ENCODE peak calls at places on chromosomes 11 and 22, in six cellular contexts. One of them, this sample, is unnamed.

GRCh38 chr11:90449643-90450042 is 226.8 kb upstream of the CHORDC1 start:
- DNase-seq in CD4-positive, alpha-beta memory T cell: no peak
- DNase-seq in WTC11: no peak
- DNase-seq in fibroblast of villous mesenchyme: no peak
- DNase-seq in GM19239: no peak
- DNase-seq in activated CD8-positive, alpha-beta memory T cell treated with anti-CD3 and anti-CD28 coated beads for 1 hour: no peak
- DNase-seq in this sample: no peak

GRCh38 chr11:13949876-13950275 is 12.6 kb upstream of the SPON1 start:
- DNase-seq in CD4-positive, alpha-beta memory T cell: no peak
- DNase-seq in WTC11: no peak
- DNase-seq in fibroblast of villous mesenchyme: no peak
- DNase-seq in GM19239: no peak
- DNase-seq in activated CD8-positive, alpha-beta memory T cell treated with anti-CD3 and anti-CD28 coated beads for 1 hour: no peak
- DNase-seq in this sample: no peak

GRCh38 chr22:40231618-40232313 is 54.0 kb downstream of the TNRC6B start:
- DNase-seq in CD4-positive, alpha-beta memory T cell: no peak
- DNase-seq in WTC11: no peak
- DNase-seq in fibroblast of villous mesenchyme: no peak
- DNase-seq in GM19239: no peak
- DNase-seq in activated CD8-positive, alpha-beta memory T cell treated with anti-CD3 and anti-CD28 coated beads for 1 hour: no peak
- DNase-seq in this sample: no peak

GRCh38 chr22:50040717-50041116 is 17.4 kb downstream of the TTLL8 start:
- DNase-seq in CD4-positive, alpha-beta memory T cell: no peak
- DNase-seq in WTC11: no peak
- DNase-seq in fibroblast of villous mesenchyme: no peak
- DNase-seq in GM19239: no peak
- DNase-seq in activated CD8-positive, alpha-beta memory T cell treated with anti-CD3 and anti-CD28 coated beads for 1 hour: no peak
- DNase-seq in this sample: no peak

GRCh38 chr11:5892908-5893307 is at the start of gene OR52E5:
- DNase-seq in CD4-positive, alpha-beta memory T cell: no peak
- DNase-seq in WTC11: no peak
- DNase-seq in fibroblast of villous mesenchyme: no peak
- DNase-seq in GM19239: no peak
- DNase-seq in activated CD8-positive, alpha-beta memory T cell treated with anti-CD3 and anti-CD28 coated beads for 1 hour: no peak
- DNase-seq in this sample: no peak

GRCh38 chr11:118620529-118621070 is 13.2 kb downstream of the PHLDB1 start:
- DNase-seq in CD4-positive, alpha-beta memory T cell: no peak
- DNase-seq in WTC11: no peak
- DNase-seq in fibroblast of villous mesenchyme: peak; percentile 55
- DNase-seq in GM19239: no peak
- DNase-seq in activated CD8-positive, alpha-beta memory T cell treated with anti-CD3 and anti-CD28 coated beads for 1 hour: no peak
- DNase-seq in this sample: no peak

GRCh38 chr11:12207384-12208150 is 97.2 kb downstream of the MICAL2 start:
- DNase-seq in CD4-positive, alpha-beta memory T cell: no peak
- DNase-seq in WTC11: no peak
- DNase-seq in fibroblast of villous mesenchyme: peak; percentile 23
- DNase-seq in GM19239: no peak
- DNase-seq in activated CD8-positive, alpha-beta memory T cell treated with anti-CD3 and anti-CD28 coated beads for 1 hour: no peak
- DNase-seq in this sample: no peak

GRCh38 chr22:49968313-49968830 is 7.8 kb downstream of the PIM3 start:
- DNase-seq in CD4-positive, alpha-beta memory T cell: no peak
- DNase-seq in WTC11: no peak
- DNase-seq in fibroblast of villous mesenchyme: no peak
- DNase-seq in GM19239: no peak
- DNase-seq in activated CD8-positive, alpha-beta memory T cell treated with anti-CD3 and anti-CD28 coated beads for 1 hour: no peak
- DNase-seq in this sample: no peak

GRCh38 chr11:61973603-61974162 is 6.2 kb upstream of the FTH1 start:
- DNase-seq in CD4-positive, alpha-beta memory T cell: no peak
- DNase-seq in WTC11: no peak
- DNase-seq in fibroblast of villous mesenchyme: no peak
- DNase-seq in GM19239: no peak
- DNase-seq in activated CD8-positive, alpha-beta memory T cell treated with anti-CD3 and anti-CD28 coated beads for 1 hour: no peak
- DNase-seq in this sample: no peak

GRCh38 chr11:31656051-31656450 is 146.5 kb downstream of the ELP4 start:
- DNase-seq in CD4-positive, alpha-beta memory T cell: no peak
- DNase-seq in WTC11: no peak
- DNase-seq in fibroblast of villous mesenchyme: peak; percentile 14
- DNase-seq in GM19239: no peak
- DNase-seq in activated CD8-positive, alpha-beta memory T cell treated with anti-CD3 and anti-CD28 coated beads for 1 hour: no peak
- DNase-seq in this sample: no peak

GRCh38 chr22:31211504-31211861 is 615 bp upstream of the LIMK2 start:
- DNase-seq in CD4-positive, alpha-beta memory T cell: no peak
- DNase-seq in WTC11: peak; percentile 13
- DNase-seq in fibroblast of villous mesenchyme: no peak
- DNase-seq in GM19239: no peak
- DNase-seq in activated CD8-positive, alpha-beta memory T cell treated with anti-CD3 and anti-CD28 coated beads for 1 hour: no peak
- DNase-seq in this sample: no peak

GRCh38 chr11:64110465-64111375 is 55.2 kb downstream of the MACROD1 start:
- DNase-seq in CD4-positive, alpha-beta memory T cell: no peak
- DNase-seq in WTC11: no peak
- DNase-seq in fibroblast of villous mesenchyme: no peak
- DNase-seq in GM19239: no peak
- DNase-seq in activated CD8-positive, alpha-beta memory T cell treated with anti-CD3 and anti-CD28 coated beads for 1 hour: no peak
- DNase-seq in this sample: no peak

GRCh38 chr22:48070760-48071159 is 1308.3 kb downstream of the TBC1D22A start:
- DNase-seq in CD4-positive, alpha-beta memory T cell: no peak
- DNase-seq in WTC11: peak; percentile 26
- DNase-seq in fibroblast of villous mesenchyme: no peak
- DNase-seq in GM19239: no peak
- DNase-seq in activated CD8-positive, alpha-beta memory T cell treated with anti-CD3 and anti-CD28 coated beads for 1 hour: no peak
- DNase-seq in this sample: no peak

GRCh38 chr11:119166368-119167076 is 2.0 kb upstream of the NLRX1 start:
- DNase-seq in CD4-positive, alpha-beta memory T cell: no peak
- DNase-seq in WTC11: no peak
- DNase-seq in fibroblast of villous mesenchyme: peak; percentile 53
- DNase-seq in GM19239: no peak
- DNase-seq in activated CD8-positive, alpha-beta memory T cell treated with anti-CD3 and anti-CD28 coated beads for 1 hour: no peak
- DNase-seq in this sample: no peak

GRCh38 chr22:33421859-33422258 is 363.7 kb upstream of the SYN3 start:
- DNase-seq in CD4-positive, alpha-beta memory T cell: no peak
- DNase-seq in WTC11: no peak
- DNase-seq in fibroblast of villous mesenchyme: no peak
- DNase-seq in GM19239: no peak
- DNase-seq in activated CD8-positive, alpha-beta memory T cell treated with anti-CD3 and anti-CD28 coated beads for 1 hour: no peak
- DNase-seq in this sample: no peak

GRCh38 chr22:46022881-46023512 is 46.0 kb upstream of the WNT7B start:
- DNase-seq in CD4-positive, alpha-beta memory T cell: no peak
- DNase-seq in WTC11: peak; percentile 7
- DNase-seq in fibroblast of villous mesenchyme: no peak
- DNase-seq in GM19239: no peak
- DNase-seq in activated CD8-positive, alpha-beta memory T cell treated with anti-CD3 and anti-CD28 coated beads for 1 hour: no peak
- DNase-seq in this sample: no peak

GRCh38 chr11:92219476-92219875 is 5.1 kb upstream of the FAT3 start:
- DNase-seq in CD4-positive, alpha-beta memory T cell: no peak
- DNase-seq in WTC11: no peak
- DNase-seq in fibroblast of villous mesenchyme: no peak
- DNase-seq in GM19239: no peak
- DNase-seq in activated CD8-positive, alpha-beta memory T cell treated with anti-CD3 and anti-CD28 coated beads for 1 hour: no peak
- DNase-seq in this sample: no peak

GRCh38 chr11:110712643-110713468 is 619 bp upstream of the ARHGAP20 start:
- DNase-seq in CD4-positive, alpha-beta memory T cell: no peak
- DNase-seq in WTC11: peak; percentile 14
- DNase-seq in fibroblast of villous mesenchyme: peak; percentile 48
- DNase-seq in GM19239: no peak
- DNase-seq in activated CD8-positive, alpha-beta memory T cell treated with anti-CD3 and anti-CD28 coated beads for 1 hour: no peak
- DNase-seq in this sample: peak; percentile 62

GRCh38 chr11:113862430-113862829 is 12.9 kb downstream of the USP28 start:
- DNase-seq in CD4-positive, alpha-beta memory T cell: no peak
- DNase-seq in WTC11: no peak
- DNase-seq in fibroblast of villous mesenchyme: peak; percentile 22
- DNase-seq in GM19239: no peak
- DNase-seq in activated CD8-positive, alpha-beta memory T cell treated with anti-CD3 and anti-CD28 coated beads for 1 hour: no peak
- DNase-seq in this sample: no peak

GRCh38 chr11:838441-839279 is 3.7 kb downstream of the POLR2L start:
- DNase-seq in CD4-positive, alpha-beta memory T cell: no peak
- DNase-seq in WTC11: peak; percentile 56
- DNase-seq in fibroblast of villous mesenchyme: no peak
- DNase-seq in GM19239: no peak
- DNase-seq in activated CD8-positive, alpha-beta memory T cell treated with anti-CD3 and anti-CD28 coated beads for 1 hour: no peak
- DNase-seq in this sample: no peak

GRCh38 chr11:47466701-47467250 is 17.8 kb upstream of the RAPSN start:
- DNase-seq in CD4-positive, alpha-beta memory T cell: no peak
- DNase-seq in WTC11: no peak
- DNase-seq in fibroblast of villous mesenchyme: no peak
- DNase-seq in GM19239: no peak
- DNase-seq in activated CD8-positive, alpha-beta memory T cell treated with anti-CD3 and anti-CD28 coated beads for 1 hour: no peak
- DNase-seq in this sample: no peak

GRCh38 chr11:94219771-94220170 is 84.6 kb upstream of the IZUMO1R start:
- DNase-seq in CD4-positive, alpha-beta memory T cell: no peak
- DNase-seq in WTC11: peak; percentile 22
- DNase-seq in fibroblast of villous mesenchyme: no peak
- DNase-seq in GM19239: no peak
- DNase-seq in activated CD8-positive, alpha-beta memory T cell treated with anti-CD3 and anti-CD28 coated beads for 1 hour: no peak
- DNase-seq in this sample: no peak

GRCh38 chr22:19579113-19579811 is 55.1 kb upstream of the CLDN5 start:
- DNase-seq in CD4-positive, alpha-beta memory T cell: no peak
- DNase-seq in WTC11: no peak
- DNase-seq in fibroblast of villous mesenchyme: no peak
- DNase-seq in GM19239: no peak
- DNase-seq in activated CD8-positive, alpha-beta memory T cell treated with anti-CD3 and anti-CD28 coated beads for 1 hour: no peak
- DNase-seq in this sample: no peak

GRCh38 chr11:11081273-11081672 is 223.4 kb upstream of the ZBED5 start:
- DNase-seq in CD4-positive, alpha-beta memory T cell: no peak
- DNase-seq in WTC11: no peak
- DNase-seq in fibroblast of villous mesenchyme: no peak
- DNase-seq in GM19239: no peak
- DNase-seq in activated CD8-positive, alpha-beta memory T cell treated with anti-CD3 and anti-CD28 coated beads for 1 hour: no peak
- DNase-seq in this sample: no peak

GRCh38 chr22:46193898-46194310 is 43.6 kb downstream of the PPARA start:
- DNase-seq in CD4-positive, alpha-beta memory T cell: no peak
- DNase-seq in WTC11: no peak
- DNase-seq in fibroblast of villous mesenchyme: no peak
- DNase-seq in GM19239: no peak
- DNase-seq in activated CD8-positive, alpha-beta memory T cell treated with anti-CD3 and anti-CD28 coated beads for 1 hour: no peak
- DNase-seq in this sample: no peak

GRCh38 chr22:43337385-43337784 is 5.8 kb downstream of the SCUBE1 start:
- DNase-seq in CD4-positive, alpha-beta memory T cell: no peak
- DNase-seq in WTC11: no peak
- DNase-seq in fibroblast of villous mesenchyme: no peak
- DNase-seq in GM19239: no peak
- DNase-seq in activated CD8-positive, alpha-beta memory T cell treated with anti-CD3 and anti-CD28 coated beads for 1 hour: no peak
- DNase-seq in this sample: no peak

GRCh38 chr11:45928535-45929215 is 6.2 kb downstream of the LARGE2 start:
- DNase-seq in CD4-positive, alpha-beta memory T cell: no peak
- DNase-seq in WTC11: no peak
- DNase-seq in fibroblast of villous mesenchyme: no peak
- DNase-seq in GM19239: no peak
- DNase-seq in activated CD8-positive, alpha-beta memory T cell treated with anti-CD3 and anti-CD28 coated beads for 1 hour: no peak
- DNase-seq in this sample: no peak

GRCh38 chr11:119774180-119774763 is 45.3 kb upstream of the NECTIN1 start:
- DNase-seq in CD4-positive, alpha-beta memory T cell: no peak
- DNase-seq in WTC11: peak; percentile 64
- DNase-seq in fibroblast of villous mesenchyme: peak; percentile 39
- DNase-seq in GM19239: no peak
- DNase-seq in activated CD8-positive, alpha-beta memory T cell treated with anti-CD3 and anti-CD28 coated beads for 1 hour: no peak
- DNase-seq in this sample: no peak

GRCh38 chr11:75325713-75326438 is 25.6 kb downstream of the ARRB1 start:
- DNase-seq in CD4-positive, alpha-beta memory T cell: no peak
- DNase-seq in WTC11: no peak
- DNase-seq in fibroblast of villous mesenchyme: peak; percentile 89
- DNase-seq in GM19239: no peak
- DNase-seq in activated CD8-positive, alpha-beta memory T cell treated with anti-CD3 and anti-CD28 coated beads for 1 hour: no peak
- DNase-seq in this sample: no peak

GRCh38 chr11:64893194-64894069 is 15.0 kb upstream of the EHD1 start:
- DNase-seq in CD4-positive, alpha-beta memory T cell: no peak
- DNase-seq in WTC11: no peak
- DNase-seq in fibroblast of villous mesenchyme: no peak
- DNase-seq in GM19239: peak; percentile 61
- DNase-seq in activated CD8-positive, alpha-beta memory T cell treated with anti-CD3 and anti-CD28 coated beads for 1 hour: no peak
- DNase-seq in this sample: no peak

GRCh38 chr22:24440270-24440717 is 12.9 kb downstream of the ADORA2A start:
- DNase-seq in CD4-positive, alpha-beta memory T cell: no peak
- DNase-seq in WTC11: no peak
- DNase-seq in fibroblast of villous mesenchyme: no peak
- DNase-seq in GM19239: no peak
- DNase-seq in activated CD8-positive, alpha-beta memory T cell treated with anti-CD3 and anti-CD28 coated beads for 1 hour: no peak
- DNase-seq in this sample: no peak

GRCh38 chr11:114185436-114185835 is 110.8 kb upstream of the NNMT start:
- DNase-seq in CD4-positive, alpha-beta memory T cell: no peak
- DNase-seq in WTC11: no peak
- DNase-seq in fibroblast of villous mesenchyme: no peak
- DNase-seq in GM19239: no peak
- DNase-seq in activated CD8-positive, alpha-beta memory T cell treated with anti-CD3 and anti-CD28 coated beads for 1 hour: no peak
- DNase-seq in this sample: no peak

GRCh38 chr22:47631571-47632102 is 869.2 kb downstream of the TBC1D22A start:
- DNase-seq in CD4-positive, alpha-beta memory T cell: no peak
- DNase-seq in WTC11: no peak
- DNase-seq in fibroblast of villous mesenchyme: peak; percentile 14
- DNase-seq in GM19239: no peak
- DNase-seq in activated CD8-positive, alpha-beta memory T cell treated with anti-CD3 and anti-CD28 coated beads for 1 hour: no peak
- DNase-seq in this sample: no peak

GRCh38 chr11:126054882-126055281 is 7.8 kb downstream of the CDON start:
- DNase-seq in CD4-positive, alpha-beta memory T cell: no peak
- DNase-seq in WTC11: no peak
- DNase-seq in fibroblast of villous mesenchyme: no peak
- DNase-seq in GM19239: no peak
- DNase-seq in activated CD8-positive, alpha-beta memory T cell treated with anti-CD3 and anti-CD28 coated beads for 1 hour: no peak
- DNase-seq in this sample: no peak

This sample was measured in cerebellar nuclear complex.